ENCODE peak calls at places on chromosomes 16 and 17, in four cellular contexts. One of them, this sample, is unnamed.

GRCh38 chr17:47844230-47844629 is 3.2 kb upstream of the SCRN2 start:
- DNase-seq in DND-41: no peak
- DNase-seq in CD4-positive, alpha-beta T cell: no peak
- DNase-seq in A549: no peak
- DNase-seq in this sample: no peak

GRCh38 chr17:78939615-78940014 is 14.4 kb upstream of the TIMP2 start:
- DNase-seq in DND-41: no peak
- DNase-seq in A549: no peak
- DNase-seq in CD4-positive, alpha-beta T cell: no peak
- DNase-seq in this sample: no peak

GRCh38 chr17:82065193-82065637 is 389 bp downstream of the DUS1L start:
- DNase-seq in DND-41: peak; percentile 35
- DNase-seq in CD4-positive, alpha-beta T cell: no peak
- DNase-seq in A549: no peak
- DNase-seq in this sample: peak; percentile 45

GRCh38 chr16:84277244-84277823 is 17.3 kb upstream of the WFDC1 start:
- DNase-seq in DND-41: peak; percentile 53
- DNase-seq in CD4-positive, alpha-beta T cell: peak; percentile 63
- DNase-seq in A549: peak; percentile 59
- DNase-seq in this sample: peak; percentile 82

GRCh38 chr17:16371742-16372141 is 9.1 kb upstream of the UBB start:
- DNase-seq in DND-41: no peak
- DNase-seq in CD4-positive, alpha-beta T cell: no peak
- DNase-seq in A549: peak; percentile 82
- DNase-seq in this sample: no peak

GRCh38 chr17:38351412-38352222 is at the start of gene SOCS7:
- DNase-seq in CD4-positive, alpha-beta T cell: peak; percentile 93
- DNase-seq in DND-41: peak; percentile 93
- DNase-seq in A549: peak; percentile 97
- DNase-seq in this sample: peak; percentile 82

GRCh38 chr16:19138601-19139000 is 24.8 kb downstream of the ITPRIPL2 start:
- DNase-seq in DND-41: no peak
- DNase-seq in A549: peak; percentile 84
- DNase-seq in CD4-positive, alpha-beta T cell: no peak
- DNase-seq in this sample: peak; percentile 36

GRCh38 chr16:83878838-83879237 is 20.1 kb upstream of the MLYCD start:
- DNase-seq in A549: peak; percentile 59
- DNase-seq in DND-41: no peak
- DNase-seq in CD4-positive, alpha-beta T cell: no peak
- DNase-seq in this sample: no peak

GRCh38 chr16:89170346-89171215 is 967 bp upstream of the CDH15 start:
- DNase-seq in DND-41: peak; percentile 42
- DNase-seq in CD4-positive, alpha-beta T cell: no peak
- DNase-seq in A549: peak; percentile 41
- DNase-seq in this sample: no peak

GRCh38 chr17:29154516-29155234 is 25.5 kb downstream of the MYO18A start:
- DNase-seq in A549: no peak
- DNase-seq in DND-41: peak; percentile 44
- DNase-seq in CD4-positive, alpha-beta T cell: no peak
- DNase-seq in this sample: no peak

GRCh38 chr16:15747937-15748336 is 97.9 kb downstream of the NDE1 start:
- DNase-seq in DND-41: no peak
- DNase-seq in A549: no peak
- DNase-seq in CD4-positive, alpha-beta T cell: no peak
- DNase-seq in this sample: no peak

GRCh38 chr17:49557204-49558024 is 18.3 kb upstream of the NXPH3 start:
- DNase-seq in CD4-positive, alpha-beta T cell: no peak
- DNase-seq in DND-41: peak; percentile 61
- DNase-seq in A549: peak; percentile 81
- DNase-seq in this sample: peak; percentile 61

GRCh38 chr16:86758932-86759331 is 180.6 kb downstream of the FOXL1 start:
- DNase-seq in CD4-positive, alpha-beta T cell: no peak
- DNase-seq in A549: no peak
- DNase-seq in DND-41: no peak
- DNase-seq in this sample: no peak

GRCh38 chr17:2053380-2054261 is 1.3 kb upstream of the HIC1 start:
- DNase-seq in DND-41: peak; percentile 65
- DNase-seq in CD4-positive, alpha-beta T cell: peak; percentile 58
- DNase-seq in A549: peak; percentile 84
- DNase-seq in this sample: peak; percentile 78

GRCh38 chr16:67043420-67043819 is 14.5 kb downstream of the CBFB start:
- DNase-seq in A549: no peak
- DNase-seq in DND-41: no peak
- DNase-seq in CD4-positive, alpha-beta T cell: no peak
- DNase-seq in this sample: no peak

GRCh38 chr16:2710711-2711231 is 9.3 kb downstream of the PRSS27 start:
- DNase-seq in A549: no peak
- DNase-seq in DND-41: no peak
- DNase-seq in CD4-positive, alpha-beta T cell: no peak
- DNase-seq in this sample: no peak

GRCh38 chr17:59963738-59964454 is 644 bp downstream of the RNFT1 start:
- DNase-seq in DND-41: peak; percentile 12
- DNase-seq in CD4-positive, alpha-beta T cell: peak; percentile 22
- DNase-seq in A549: no peak
- DNase-seq in this sample: peak; percentile 25

GRCh38 chr16:55622930-55623561 is 32.7 kb upstream of the SLC6A2 start:
- DNase-seq in CD4-positive, alpha-beta T cell: no peak
- DNase-seq in A549: peak; percentile 39
- DNase-seq in DND-41: no peak
- DNase-seq in this sample: peak; percentile 38

GRCh38 chr16:68782198-68783174 is 45.4 kb downstream of the CDH1 start:
- DNase-seq in DND-41: no peak
- DNase-seq in A549: no peak
- DNase-seq in CD4-positive, alpha-beta T cell: no peak
- DNase-seq in this sample: no peak

GRCh38 chr16:11698271-11698689 is 30.0 kb downstream of the SNN start:
- DNase-seq in DND-41: no peak
- DNase-seq in CD4-positive, alpha-beta T cell: no peak
- DNase-seq in A549: no peak
- DNase-seq in this sample: no peak

GRCh38 chr17:60147553-60148241 is 2.1 kb upstream of the CA4 start:
- DNase-seq in CD4-positive, alpha-beta T cell: no peak
- DNase-seq in A549: no peak
- DNase-seq in DND-41: no peak
- DNase-seq in this sample: no peak

GRCh38 chr17:79925242-79925957 is 86.2 kb upstream of the CBX4 start:
- DNase-seq in A549: peak; percentile 69
- DNase-seq in CD4-positive, alpha-beta T cell: no peak
- DNase-seq in DND-41: peak; percentile 88
- DNase-seq in this sample: no peak

GRCh38 chr17:44374306-44375195 is 10.9 kb upstream of the FAM171A2 start:
- DNase-seq in A549: no peak
- DNase-seq in DND-41: no peak
- DNase-seq in CD4-positive, alpha-beta T cell: no peak
- DNase-seq in this sample: no peak

GRCh38 chr17:74778960-74779359 is 2.8 kb upstream of the NAT9 start:
- DNase-seq in A549: no peak
- DNase-seq in CD4-positive, alpha-beta T cell: no peak
- DNase-seq in DND-41: no peak
- DNase-seq in this sample: no peak

GRCh38 chr16:50917941-50918340 is 176.1 kb downstream of the CYLD start:
- DNase-seq in CD4-positive, alpha-beta T cell: no peak
- DNase-seq in A549: no peak
- DNase-seq in DND-41: no peak
- DNase-seq in this sample: no peak

GRCh38 chr17:18950944-18951905 is 740 bp upstream of the SLC5A10 start:
- DNase-seq in CD4-positive, alpha-beta T cell: no peak
- DNase-seq in A549: no peak
- DNase-seq in DND-41: no peak
- DNase-seq in this sample: no peak

GRCh38 chr17:16676645-16677044 is 13.4 kb upstream of the CCDC144A start:
- DNase-seq in CD4-positive, alpha-beta T cell: no peak
- DNase-seq in DND-41: no peak
- DNase-seq in A549: no peak
- DNase-seq in this sample: no peak

GRCh38 chr16:28974007-28974436 is 556 bp upstream of the SPNS1 start:
- DNase-seq in CD4-positive, alpha-beta T cell: no peak
- DNase-seq in A549: peak; percentile 73
- DNase-seq in DND-41: peak; percentile 57
- DNase-seq in this sample: peak; percentile 76

GRCh38 chr16:30535106-30535776 is 583 bp upstream of the ZNF747 start:
- DNase-seq in CD4-positive, alpha-beta T cell: no peak
- DNase-seq in DND-41: peak; percentile 69
- DNase-seq in A549: no peak
- DNase-seq in this sample: no peak

GRCh38 chr17:48022906-48023305 is 14.7 kb downstream of the COPZ2 start:
- DNase-seq in DND-41: no peak
- DNase-seq in CD4-positive, alpha-beta T cell: no peak
- DNase-seq in A549: peak; percentile 49
- DNase-seq in this sample: no peak

GRCh38 chr17:80030730-80031410 is 4.8 kb downstream of the TBC1D16 start:
- DNase-seq in A549: no peak
- DNase-seq in CD4-positive, alpha-beta T cell: no peak
- DNase-seq in DND-41: no peak
- DNase-seq in this sample: no peak

GRCh38 chr17:28727727-28728363 is 743 bp upstream of the NEK8 start:
- DNase-seq in CD4-positive, alpha-beta T cell: peak; percentile 70
- DNase-seq in A549: peak; percentile 87
- DNase-seq in DND-41: peak; percentile 67
- DNase-seq in this sample: peak; percentile 51

GRCh38 chr16:85480727-85481101 is 132.4 kb upstream of the GSE1 start:
- DNase-seq in DND-41: no peak
- DNase-seq in A549: no peak
- DNase-seq in CD4-positive, alpha-beta T cell: no peak
- DNase-seq in this sample: no peak

GRCh38 chr17:56679767-56680422 is 86.4 kb downstream of the NOG start:
- DNase-seq in A549: no peak
- DNase-seq in CD4-positive, alpha-beta T cell: no peak
- DNase-seq in DND-41: peak; percentile 60
- DNase-seq in this sample: no peak

GRCh38 chr16:24163935-24164334 is 92.2 kb upstream of the CACNG3 start:
- DNase-seq in CD4-positive, alpha-beta T cell: no peak
- DNase-seq in A549: no peak
- DNase-seq in DND-41: no peak
- DNase-seq in this sample: no peak

GRCh38 chr17:63382826-63383225 is 63.3 kb downstream of the CYB561 start:
- DNase-seq in CD4-positive, alpha-beta T cell: no peak
- DNase-seq in DND-41: no peak
- DNase-seq in A549: no peak
- DNase-seq in this sample: no peak

GRCh38 chr17:74515941-74516340 is 15.3 kb downstream of the CD300LB start:
- DNase-seq in A549: no peak
- DNase-seq in DND-41: no peak
- DNase-seq in CD4-positive, alpha-beta T cell: no peak
- DNase-seq in this sample: no peak

GRCh38 chr17:46063239-46063638 is 64.2 kb downstream of the STH start:
- DNase-seq in DND-41: no peak
- DNase-seq in CD4-positive, alpha-beta T cell: no peak
- DNase-seq in A549: peak; percentile 87
- DNase-seq in this sample: no peak

GRCh38 chr17:40873255-40873654 is 6.2 kb upstream of the KRT12 start:
- DNase-seq in DND-41: no peak
- DNase-seq in CD4-positive, alpha-beta T cell: no peak
- DNase-seq in A549: no peak
- DNase-seq in this sample: no peak
- TF ChIP-seq CTCF in DND-41: no peak
- TF ChIP-seq CTCF in CD4-positive, alpha-beta T cell: no peak
- TF ChIP-seq CTCF in A549: no peak
- TF ChIP-seq CTCF in this sample: no peak

GRCh38 chr16:65782537-65783290 is 583.8 kb upstream of the CDH5 start:
- DNase-seq in CD4-positive, alpha-beta T cell: no peak
- DNase-seq in A549: no peak
- DNase-seq in DND-41: no peak
- DNase-seq in this sample: no peak

GRCh38 chr16:65781363-65781762 is 585.1 kb upstream of the CDH5 start:
- DNase-seq in CD4-positive, alpha-beta T cell: no peak
- DNase-seq in A549: no peak
- DNase-seq in DND-41: no peak
- DNase-seq in this sample: no peak

GRCh38 chr16:65776639-65777183 is 589.8 kb upstream of the CDH5 start:
- DNase-seq in CD4-positive, alpha-beta T cell: no peak
- DNase-seq in A549: no peak
- DNase-seq in DND-41: no peak
- DNase-seq in this sample: no peak

GRCh38 chr16:65781855-65782254 is 584.6 kb upstream of the CDH5 start:
- DNase-seq in DND-41: no peak
- DNase-seq in A549: no peak
- DNase-seq in CD4-positive, alpha-beta T cell: no peak
- DNase-seq in this sample: no peak

DNA sequence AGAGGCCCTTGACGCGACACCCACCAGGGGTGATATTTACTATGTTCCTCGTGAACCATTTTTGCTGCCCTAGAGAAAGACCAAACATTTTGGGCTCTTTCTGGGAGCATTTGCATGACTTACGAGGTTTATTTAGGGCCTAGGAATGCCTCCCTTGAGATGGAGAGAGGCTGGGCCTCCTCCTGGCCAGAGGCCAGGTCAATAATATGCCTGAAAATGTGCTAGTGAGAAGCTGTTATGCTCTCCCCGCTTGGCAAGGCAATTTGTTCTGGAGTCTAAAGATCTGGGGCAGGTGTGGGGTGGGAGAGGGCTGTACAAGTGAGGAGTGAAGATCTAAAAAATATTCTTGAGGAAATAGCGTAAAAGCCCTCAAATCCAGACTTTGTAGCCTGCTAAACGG is 587.3 kb upstream of the CDH5 start:
- DNase-seq in CD4-positive, alpha-beta T cell: no peak
- DNase-seq in DND-41: no peak
- DNase-seq in A549: no peak
- DNase-seq in this sample: no peak
- TF ChIP-seq CTCF in CD4-positive, alpha-beta T cell: no peak
- TF ChIP-seq CTCF in DND-41: no peak
- TF ChIP-seq CTCF in A549: no peak
- TF ChIP-seq CTCF in this sample: no peak

GRCh38 chr17:75876190-75876937 is 2.0 kb downstream of the TRIM47 start:
- DNase-seq in DND-41: peak; percentile 27
- DNase-seq in A549: peak; percentile 74
- DNase-seq in CD4-positive, alpha-beta T cell: peak; percentile 79
- DNase-seq in this sample: peak; percentile 37
- TF ChIP-seq CTCF in DND-41: no peak
- TF ChIP-seq CTCF in A549: peak; percentile 24
- TF ChIP-seq CTCF in CD4-positive, alpha-beta T cell: peak; percentile 47
- TF ChIP-seq CTCF in this sample: no peak

GRCh38 chr17:42403150-42403549 is 14.9 kb upstream of the STAT3 start:
- DNase-seq in DND-41: peak; percentile 32
- DNase-seq in A549: no peak
- DNase-seq in CD4-positive, alpha-beta T cell: peak; percentile 42
- DNase-seq in this sample: no peak
- TF ChIP-seq CTCF in DND-41: peak; percentile 52
- TF ChIP-seq CTCF in A549: peak; percentile 45
- TF ChIP-seq CTCF in CD4-positive, alpha-beta T cell: no peak
- TF ChIP-seq CTCF in this sample: no peak

This sample was measured in endothelial cell.